ENCODE peak calls at places on chromosomes 2 and 18, in six cellular contexts. B is H1, T is H9, D is mesendoderm, H is IMR-90, E is trophoblast cell. O is an unnamed sample.

GRCh38 chr18:63762518-63762917 is 12.7 kb upstream of the SERPINB7 start:
- DNase-seq in T (no peak), D (no peak), H (peak; percentile 89), E (no peak), B (no peak), O (no peak)

GRCh38 chr2:124254621-124255020 is 229.5 kb downstream of the CNTNAP5 start:
- DNase-seq in E (peak; percentile 40), T (no peak), H (peak; percentile 21), B (no peak), D (no peak), O (no peak)

GRCh38 chr18:48065601-48065995 is 135.1 kb upstream of the SMAD2 start:
- DNase-seq in B (no peak), H (no peak), T (no peak), D (no peak), E (no peak), O (no peak)

GRCh38 chr2:109331864-109332848 is 203.2 kb downstream of the SH3RF3 start:
- DNase-seq in T (peak; percentile 60), B (no peak), D (peak; percentile 82), H (peak; percentile 96), E (peak; percentile 41), O (peak; percentile 9)

GRCh38 chr2:55364189-55365055 is 55.2 kb downstream of the CCDC88A start:
- DNase-seq in H (peak; percentile 98), E (peak; percentile 25), D (no peak), B (no peak), T (no peak), O (no peak)

GRCh38 chr2:127175406-127175805 is 44.7 kb downstream of the CYP27C1 start:
- DNase-seq in T (no peak), D (no peak), E (no peak), B (no peak), H (peak; percentile 33), O (no peak)

GRCh38 chr2:201837824-201838340 is 31.5 kb downstream of the CDK15 start:
- DNase-seq in E (no peak), H (no peak), T (no peak), D (no peak), B (no peak), O (no peak)

GRCh38 chr18:75544496-75544895 is 117.0 kb upstream of the SMIM21 start:
- DNase-seq in E (no peak), T (no peak), D (no peak), H (peak; percentile 59), B (no peak), O (no peak)

GRCh38 chr2:82795446-82795845 is 1663.6 kb downstream of the SUCLG1 start:
- DNase-seq in E (no peak), B (no peak), D (no peak), H (peak; percentile 12), T (no peak), O (no peak)

GRCh38 chr2:165044505-165045303 is 89.4 kb upstream of the SLC38A11 start:
- DNase-seq in D (peak; percentile 46), H (no peak), B (no peak), T (no peak), E (no peak), O (no peak)

GRCh38 chr2:45823723-45824206 is 172.3 kb downstream of the PRKCE start:
- DNase-seq in T (no peak), E (no peak), B (no peak), H (no peak), D (no peak), O (no peak)

GRCh38 chr2:128317186-128317897 is 1.3 kb downstream of the HS6ST1 start:
- DNase-seq in H (no peak), E (peak; percentile 26), T (peak; percentile 68), D (peak; percentile 58), B (peak; percentile 78), O (no peak)
- H3K23ac ChIP-seq in H (peak overlapping the region; percentile 67), E (no peak overlapping the region), T (no peak overlapping the region), D (peak overlapping the region; percentile 32), B (no peak overlapping the region), O (peak overlapping the region; percentile 96)

GRCh38 chr2:6183231-6183630 is 491.0 kb downstream of the SOX11 start:
- DNase-seq in T (no peak), D (no peak), E (no peak), B (no peak), H (no peak), O (no peak)
- H3K4me2 ChIP-seq in T (no peak overlapping the region), D (no peak overlapping the region), E (no peak overlapping the region), B (no peak overlapping the region), H (no peak overlapping the region), O (no peak overlapping the region)

GRCh38 chr2:223053431-223054192 is 1.6 kb downstream of the KCNE4 start:
- DNase-seq in T (no peak), E (no peak), D (peak; percentile 43), H (no peak), B (no peak), O (no peak)
- H3K9ac ChIP-seq in T (no peak overlapping the region), E (no peak overlapping the region), D (no peak overlapping the region), H (peak overlapping the region; percentile 67), B (no peak overlapping the region), O (no peak overlapping the region)

GRCh38 chr2:61538179-61538919 is at the start of gene XPO1:
- DNase-seq in B (peak; percentile 99), D (peak; percentile 100), T (peak; percentile 99), E (peak; percentile 100), H (peak; percentile 99), O (peak; percentile 100)
- H3K23ac ChIP-seq in B (no peak within 1 kb of the TSS), D (peak within 1 kb of the TSS; percentile 83), T (no peak within 1 kb of the TSS), E (no peak within 1 kb of the TSS), H (peak within 1 kb of the TSS; percentile 91), O (peak within 1 kb of the TSS; percentile 100)

O was measured in neuronal stem cell.